ENCODE peak calls at places on chromosomes 4 and X, in eight cellular contexts. V, Q, X, H, U, L, R and B are unnamed samples.

GRCh38 chr4:15004701-15005301 is 2.5 kb downstream of the CPEB2 start:
- DNase-seq in V (peak; percentile 81), Q (peak; percentile 90), X (peak; percentile 49), H (no peak), U (peak; percentile 53), L (no peak), R (peak; percentile 17), B (peak; percentile 73)

GRCh38 chrX:46628406-46629371 is 55.1 kb downstream of the CHST7 start:
- DNase-seq in V (peak; percentile 38), Q (peak; percentile 91), X (no peak), H (no peak), U (peak; percentile 14), L (no peak), R (no peak), B (peak; percentile 77)

GRCh38 chr4:152689615-152690501 is 10.1 kb upstream of the TMEM154 start:
- DNase-seq in V (no peak), Q (no peak), X (peak; percentile 20), H (no peak), U (no peak), L (no peak), R (no peak), B (no peak)

GRCh38 chrX:31508338-31508737 is 436.5 kb upstream of the FTHL17 start:
- DNase-seq in V (peak; percentile 87), Q (no peak), X (no peak), H (no peak), U (no peak), L (no peak), R (no peak), B (no peak)

GRCh38 chrX:1481636-1482529 is 29.2 kb upstream of the ASMTL start:
- DNase-seq in V (peak; percentile 85), Q (peak; percentile 84), X (peak; percentile 95), H (no peak), U (peak; percentile 53), L (no peak), R (peak; percentile 61), B (peak; percentile 80)

GRCh38 chrX:129769467-129770154 is 10.1 kb upstream of the SASH3 start:
- DNase-seq in V (no peak), Q (no peak), X (peak; percentile 98), H (peak; percentile 38), U (no peak), L (no peak), R (peak; percentile 66), B (peak; percentile 75)

GRCh38 chrX:134907302-134907701 is 83.5 kb upstream of the SMIM10 start:
- DNase-seq in V (no peak), Q (no peak), X (no peak), H (no peak), U (no peak), L (no peak), R (no peak), B (no peak)

GRCh38 chr4:6965329-6965728 is 55.7 kb downstream of the TBC1D14 start:
- DNase-seq in V (no peak), Q (no peak), X (no peak), H (no peak), U (no peak), L (no peak), R (no peak), B (no peak)

GRCh38 chr4:149409186-149410056 is 406.2 kb downstream of the IQCM start:
- DNase-seq in V (peak; percentile 84), Q (no peak), X (no peak), H (no peak), U (no peak), L (no peak), R (no peak), B (no peak)

GRCh38 chrX:72371405-72371804 is 65.7 kb upstream of the CITED1 start:
- DNase-seq in V (no peak), Q (no peak), X (no peak), H (no peak), U (no peak), L (no peak), R (no peak), B (no peak)

GRCh38 chr4:112381996-112382692 is 85.0 kb downstream of the ALPK1 start:
- DNase-seq in V (no peak), Q (no peak), X (no peak), H (no peak), U (no peak), L (peak; percentile 73), R (no peak), B (no peak)

GRCh38 chr4:68490826-68491457 is 43.7 kb downstream of the TMPRSS11E start:
- DNase-seq in V (peak; percentile 5), Q (no peak), X (no peak), H (no peak), U (no peak), L (no peak), R (no peak), B (no peak)

GRCh38 chr4:110484029-110484428 is 8.1 kb downstream of the ENPEP start:
- DNase-seq in V (no peak), Q (no peak), X (no peak), H (no peak), U (no peak), L (no peak), R (no peak), B (peak; percentile 43)

GRCh38 chrX:74238771-74239170 is 65.2 kb upstream of the ZCCHC13 start:
- DNase-seq in V (no peak), Q (no peak), X (no peak), H (no peak), U (no peak), L (no peak), R (no peak), B (no peak)

GRCh38 chr4:78588894-78589545 is 37.5 kb downstream of the ANXA3 start:
- DNase-seq in V (peak; percentile 73), Q (no peak), X (no peak), H (no peak), U (no peak), L (no peak), R (no peak), B (no peak)

GRCh38 chr4:8110071-8110986 is 48.3 kb downstream of the ABLIM2 start:
- DNase-seq in V (peak; percentile 14), Q (no peak), X (no peak), H (no peak), U (no peak), L (no peak), R (no peak), B (no peak)

GRCh38 chr4:86493460-86493859 is 100.7 kb upstream of the PTPN13 start:
- DNase-seq in V (peak; percentile 62), Q (no peak), X (no peak), H (no peak), U (no peak), L (no peak), R (no peak), B (no peak)

GRCh38 chrX:15437724-15438123 is 53.5 kb upstream of the VEGFD start:
- DNase-seq in V (peak; percentile 12), Q (no peak), X (no peak), H (no peak), U (no peak), L (no peak), R (no peak), B (no peak)

GRCh38 chrX:135330709-135331108 is 21.4 kb downstream of the ETDC start:
- DNase-seq in V (no peak), Q (no peak), X (no peak), H (no peak), U (no peak), L (no peak), R (no peak), B (no peak)

GRCh38 chr4:185580699-185581098 is 45.4 kb upstream of the PDLIM3 start:
- DNase-seq in V (no peak), Q (no peak), X (no peak), H (no peak), U (no peak), L (no peak), R (no peak), B (no peak)